ENCODE peak calls at places on chromosomes 16 and 17, in five cellular contexts. One of them, this sample, is unnamed.

GRCh38 chr17:39963826-39964225 is 1.0 kb downstream of the GSDMA start:
- DNase-seq in gastrocnemius medialis: no peak
- DNase-seq in fibroblast of gingiva: no peak
- DNase-seq in aorta: no peak
- DNase-seq in cardiac septum: no peak
- DNase-seq in this sample: no peak

GRCh38 chr16:66135838-66136237 is 230.7 kb upstream of the CDH5 start:
- DNase-seq in aorta: no peak
- DNase-seq in cardiac septum: no peak
- DNase-seq in gastrocnemius medialis: no peak
- DNase-seq in fibroblast of gingiva: no peak
- DNase-seq in this sample: no peak

GRCh38 chr16:79865918-79866317 is 265.4 kb upstream of the MAF start:
- DNase-seq in aorta: no peak
- DNase-seq in fibroblast of gingiva: no peak
- DNase-seq in gastrocnemius medialis: no peak
- DNase-seq in cardiac septum: no peak
- DNase-seq in this sample: no peak

GRCh38 chr17:28698253-28698941 is 13.3 kb downstream of the PROCA1 start:
- DNase-seq in cardiac septum: no peak
- DNase-seq in gastrocnemius medialis: no peak
- DNase-seq in aorta: no peak
- DNase-seq in fibroblast of gingiva: no peak
- DNase-seq in this sample: no peak

GRCh38 chr16:80670170-80670865 is 129.5 kb downstream of the DYNLRB2 start:
- DNase-seq in cardiac septum: no peak
- DNase-seq in fibroblast of gingiva: no peak
- DNase-seq in aorta: no peak
- DNase-seq in gastrocnemius medialis: no peak
- DNase-seq in this sample: no peak

GRCh38 chr17:77887464-77888241 is 70.8 kb upstream of the TNRC6C start:
- DNase-seq in gastrocnemius medialis: peak
- DNase-seq in fibroblast of gingiva: peak
- DNase-seq in aorta: peak
- DNase-seq in cardiac septum: peak
- DNase-seq in this sample: peak

GRCh38 chr17:57092171-57092570 is 7.1 kb downstream of the AKAP1 start:
- DNase-seq in gastrocnemius medialis: no peak
- DNase-seq in aorta: peak
- DNase-seq in fibroblast of gingiva: peak
- DNase-seq in cardiac septum: no peak
- DNase-seq in this sample: no peak

GRCh38 chr17:82267575-82268379 is 5.7 kb downstream of the CSNK1D start:
- DNase-seq in fibroblast of gingiva: peak
- DNase-seq in gastrocnemius medialis: peak
- DNase-seq in cardiac septum: peak
- DNase-seq in aorta: peak
- DNase-seq in this sample: peak

GRCh38 chr17:75313941-75314550 is 24.8 kb upstream of the SLC25A19 start:
- DNase-seq in cardiac septum: no peak
- DNase-seq in aorta: no peak
- DNase-seq in fibroblast of gingiva: no peak
- DNase-seq in gastrocnemius medialis: peak
- DNase-seq in this sample: no peak

GRCh38 chr17:48175692-48176450 is 68.3 kb downstream of the SNX11 start:
- DNase-seq in fibroblast of gingiva: peak
- DNase-seq in cardiac septum: no peak
- DNase-seq in aorta: no peak
- DNase-seq in gastrocnemius medialis: no peak
- DNase-seq in this sample: no peak